ENCODE peak calls at places on chromosomes 12 and 14, in eight cellular contexts. One of them, this sample, is unnamed.

GRCh38 chr14:94918896-94919295 is 149.0 kb upstream of the GSC start:
- DNase-seq in T-helper 9 cell: no peak
- DNase-seq in amniotic stem cell: no peak
- DNase-seq in NCI-H187 treated with DMSO at 0.1 percent for 48 hours: no peak
- DNase-seq in suprapubic skin: no peak
- DNase-seq in non-pigmented ciliary epithelial cell: no peak
- DNase-seq in mucosa of descending colon: no peak
- DNase-seq in stimulated activated CD4-positive, alpha-beta T cell treated with anti-CD3 and anti-CD28 coated beads, Interleukin-2, amount 100 ng/mL, for 24 hours: no peak
- DNase-seq in this sample: no peak

GRCh38 chr14:45070215-45070614 is 13.7 kb upstream of the PRPF39 start:
- DNase-seq in T-helper 9 cell: no peak
- DNase-seq in amniotic stem cell: no peak
- DNase-seq in NCI-H187 treated with DMSO at 0.1 percent for 48 hours: no peak
- DNase-seq in suprapubic skin: no peak
- DNase-seq in non-pigmented ciliary epithelial cell: no peak
- DNase-seq in mucosa of descending colon: no peak
- DNase-seq in stimulated activated CD4-positive, alpha-beta T cell treated with anti-CD3 and anti-CD28 coated beads, Interleukin-2, amount 100 ng/mL, for 24 hours: no peak
- DNase-seq in this sample: no peak

GRCh38 chr12:112393328-112393727 is 11.1 kb upstream of the HECTD4 start:
- DNase-seq in T-helper 9 cell: no peak
- DNase-seq in amniotic stem cell: no peak
- DNase-seq in NCI-H187 treated with DMSO at 0.1 percent for 48 hours: no peak
- DNase-seq in suprapubic skin: no peak
- DNase-seq in non-pigmented ciliary epithelial cell: no peak
- DNase-seq in mucosa of descending colon: no peak
- DNase-seq in stimulated activated CD4-positive, alpha-beta T cell treated with anti-CD3 and anti-CD28 coated beads, Interleukin-2, amount 100 ng/mL, for 24 hours: no peak
- DNase-seq in this sample: no peak

GRCh38 chr12:76007640-76008039 is 23.9 kb downstream of the PHLDA1 start:
- DNase-seq in T-helper 9 cell: no peak
- DNase-seq in amniotic stem cell: no peak
- DNase-seq in NCI-H187 treated with DMSO at 0.1 percent for 48 hours: no peak
- DNase-seq in suprapubic skin: no peak
- DNase-seq in non-pigmented ciliary epithelial cell: no peak
- DNase-seq in mucosa of descending colon: no peak
- DNase-seq in stimulated activated CD4-positive, alpha-beta T cell treated with anti-CD3 and anti-CD28 coated beads, Interleukin-2, amount 100 ng/mL, for 24 hours: no peak
- DNase-seq in this sample: no peak

GRCh38 chr12:27498761-27499160 is 25.2 kb upstream of the PPFIBP1 start:
- DNase-seq in T-helper 9 cell: no peak
- DNase-seq in amniotic stem cell: no peak
- DNase-seq in NCI-H187 treated with DMSO at 0.1 percent for 48 hours: no peak
- DNase-seq in suprapubic skin: no peak
- DNase-seq in non-pigmented ciliary epithelial cell: no peak
- DNase-seq in mucosa of descending colon: no peak
- DNase-seq in stimulated activated CD4-positive, alpha-beta T cell treated with anti-CD3 and anti-CD28 coated beads, Interleukin-2, amount 100 ng/mL, for 24 hours: no peak
- DNase-seq in this sample: no peak

GRCh38 chr12:6200266-6201198 is at the start of gene CD9:
- DNase-seq in T-helper 9 cell: no peak
- DNase-seq in amniotic stem cell: no peak
- DNase-seq in NCI-H187 treated with DMSO at 0.1 percent for 48 hours: no peak
- DNase-seq in suprapubic skin: no peak
- DNase-seq in non-pigmented ciliary epithelial cell: no peak
- DNase-seq in mucosa of descending colon: peak; percentile 88
- DNase-seq in stimulated activated CD4-positive, alpha-beta T cell treated with anti-CD3 and anti-CD28 coated beads, Interleukin-2, amount 100 ng/mL, for 24 hours: peak; percentile 30
- DNase-seq in this sample: no peak

GRCh38 chr12:109860961-109861360 is 19.4 kb downstream of the GLTP start:
- DNase-seq in T-helper 9 cell: no peak
- DNase-seq in amniotic stem cell: no peak
- DNase-seq in NCI-H187 treated with DMSO at 0.1 percent for 48 hours: no peak
- DNase-seq in suprapubic skin: no peak
- DNase-seq in non-pigmented ciliary epithelial cell: no peak
- DNase-seq in mucosa of descending colon: no peak
- DNase-seq in stimulated activated CD4-positive, alpha-beta T cell treated with anti-CD3 and anti-CD28 coated beads, Interleukin-2, amount 100 ng/mL, for 24 hours: no peak
- DNase-seq in this sample: no peak

GRCh38 chr14:72560856-72561493 is 332.9 kb downstream of the DPF3 start:
- DNase-seq in T-helper 9 cell: no peak
- DNase-seq in amniotic stem cell: no peak
- DNase-seq in NCI-H187 treated with DMSO at 0.1 percent for 48 hours: no peak
- DNase-seq in suprapubic skin: no peak
- DNase-seq in non-pigmented ciliary epithelial cell: no peak
- DNase-seq in mucosa of descending colon: no peak
- DNase-seq in stimulated activated CD4-positive, alpha-beta T cell treated with anti-CD3 and anti-CD28 coated beads, Interleukin-2, amount 100 ng/mL, for 24 hours: no peak
- DNase-seq in this sample: no peak

GRCh38 chr12:76628745-76629144 is 69.2 kb upstream of the OSBPL8 start:
- DNase-seq in T-helper 9 cell: no peak
- DNase-seq in amniotic stem cell: no peak
- DNase-seq in NCI-H187 treated with DMSO at 0.1 percent for 48 hours: no peak
- DNase-seq in suprapubic skin: no peak
- DNase-seq in non-pigmented ciliary epithelial cell: no peak
- DNase-seq in mucosa of descending colon: no peak
- DNase-seq in stimulated activated CD4-positive, alpha-beta T cell treated with anti-CD3 and anti-CD28 coated beads, Interleukin-2, amount 100 ng/mL, for 24 hours: no peak
- DNase-seq in this sample: no peak

GRCh38 chr12:38269897-38270296 is 46.7 kb upstream of the ALG10B start:
- DNase-seq in T-helper 9 cell: no peak
- DNase-seq in amniotic stem cell: no peak
- DNase-seq in NCI-H187 treated with DMSO at 0.1 percent for 48 hours: no peak
- DNase-seq in suprapubic skin: no peak
- DNase-seq in non-pigmented ciliary epithelial cell: no peak
- DNase-seq in mucosa of descending colon: no peak
- DNase-seq in stimulated activated CD4-positive, alpha-beta T cell treated with anti-CD3 and anti-CD28 coated beads, Interleukin-2, amount 100 ng/mL, for 24 hours: no peak
- DNase-seq in this sample: no peak

GRCh38 chr14:64556526-64556925 is 6.8 kb downstream of the PPP1R36 start:
- DNase-seq in T-helper 9 cell: no peak
- DNase-seq in amniotic stem cell: no peak
- DNase-seq in NCI-H187 treated with DMSO at 0.1 percent for 48 hours: no peak
- DNase-seq in suprapubic skin: no peak
- DNase-seq in non-pigmented ciliary epithelial cell: no peak
- DNase-seq in mucosa of descending colon: no peak
- DNase-seq in stimulated activated CD4-positive, alpha-beta T cell treated with anti-CD3 and anti-CD28 coated beads, Interleukin-2, amount 100 ng/mL, for 24 hours: no peak
- DNase-seq in this sample: no peak

GRCh38 chr14:38001501-38001900 is 206.2 kb upstream of the SSTR1 start:
- DNase-seq in T-helper 9 cell: no peak
- DNase-seq in amniotic stem cell: no peak
- DNase-seq in NCI-H187 treated with DMSO at 0.1 percent for 48 hours: no peak
- DNase-seq in suprapubic skin: no peak
- DNase-seq in non-pigmented ciliary epithelial cell: no peak
- DNase-seq in mucosa of descending colon: no peak
- DNase-seq in stimulated activated CD4-positive, alpha-beta T cell treated with anti-CD3 and anti-CD28 coated beads, Interleukin-2, amount 100 ng/mL, for 24 hours: no peak
- DNase-seq in this sample: no peak

GRCh38 chr12:103901518-103902173 is 28.6 kb upstream of the HSP90B1 start:
- DNase-seq in T-helper 9 cell: peak; percentile 8
- DNase-seq in amniotic stem cell: no peak
- DNase-seq in NCI-H187 treated with DMSO at 0.1 percent for 48 hours: no peak
- DNase-seq in suprapubic skin: no peak
- DNase-seq in non-pigmented ciliary epithelial cell: no peak
- DNase-seq in mucosa of descending colon: no peak
- DNase-seq in stimulated activated CD4-positive, alpha-beta T cell treated with anti-CD3 and anti-CD28 coated beads, Interleukin-2, amount 100 ng/mL, for 24 hours: no peak
- DNase-seq in this sample: no peak

GRCh38 chr12:3107954-3108353 is 30.8 kb downstream of the TSPAN9 start:
- DNase-seq in T-helper 9 cell: no peak
- DNase-seq in amniotic stem cell: no peak
- DNase-seq in NCI-H187 treated with DMSO at 0.1 percent for 48 hours: no peak
- DNase-seq in suprapubic skin: no peak
- DNase-seq in non-pigmented ciliary epithelial cell: no peak
- DNase-seq in mucosa of descending colon: no peak
- DNase-seq in stimulated activated CD4-positive, alpha-beta T cell treated with anti-CD3 and anti-CD28 coated beads, Interleukin-2, amount 100 ng/mL, for 24 hours: no peak
- DNase-seq in this sample: no peak

GRCh38 chr12:15407025-15407424 is 84.7 kb downstream of the PTPRO start:
- DNase-seq in T-helper 9 cell: no peak
- DNase-seq in amniotic stem cell: no peak
- DNase-seq in NCI-H187 treated with DMSO at 0.1 percent for 48 hours: no peak
- DNase-seq in suprapubic skin: no peak
- DNase-seq in non-pigmented ciliary epithelial cell: no peak
- DNase-seq in mucosa of descending colon: no peak
- DNase-seq in stimulated activated CD4-positive, alpha-beta T cell treated with anti-CD3 and anti-CD28 coated beads, Interleukin-2, amount 100 ng/mL, for 24 hours: no peak
- DNase-seq in this sample: no peak

This sample was measured in stimulated activated effector memory CD8-positive, alpha-beta T cell treated with anti-CD3 and anti-CD28 coated beads, Interleukin-12 subunit alpha, Interleukin-12 subunit beta, amount 100 ng/mL, for 72 hours.